ENCODE peak calls at places on chromosomes 1 and 21, in ten cellular contexts. N is body of pancreas, P is tibial artery, H is lower lobe of right lung, I is HL-60, M is breast epithelium, S is pancreas, U is upper lobe of right lung, Y is GM23338, E is Panc1. B is an unnamed sample.

GRCh38 chr21:25368531-25368930 is 238.8 kb downstream of the MRPL39 start:
- DNase-seq in N (no peak), P (no peak), H (no peak), I (no peak), M (no peak), S (no peak), U (no peak), Y (no peak), E (no peak), B (no peak)

GRCh38 chr1:23953020-23953419 is 6.6 kb upstream of the PNRC2 start:
- DNase-seq in N (peak; percentile 16), P (no peak), H (no peak), I (no peak), M (no peak), S (no peak), U (no peak), Y (no peak), E (no peak), B (no peak)

GRCh38 chr1:228977307-228977706 is 242.0 kb downstream of the RHOU start:
- DNase-seq in N (no peak), P (no peak), H (no peak), I (no peak), M (no peak), S (no peak), U (no peak), Y (no peak), E (no peak), B (no peak)

GRCh38 chr1:46202975-46203737 is at the start of gene LURAP1:
- DNase-seq in N (no peak), P (peak; percentile 56), H (peak; percentile 69), I (no peak), M (no peak), S (no peak), U (peak; percentile 77), Y (peak; percentile 65), E (no peak), B (no peak)

GRCh38 chr1:160124709-160125478 is 9.3 kb downstream of the ATP1A2 start:
- DNase-seq in N (peak; percentile 30), P (no peak), H (no peak), I (no peak), M (peak; percentile 29), S (no peak), U (peak; percentile 35), Y (no peak), E (peak; percentile 82), B (no peak)

GRCh38 chr1:30492451-30492850 is 230.9 kb downstream of the MATN1 start:
- DNase-seq in N (no peak), P (no peak), H (no peak), I (no peak), M (no peak), S (no peak), U (no peak), Y (no peak), E (no peak), B (no peak)

GRCh38 chr1:34918609-34919561 is 10.6 kb downstream of the DLGAP3 start:
- DNase-seq in N (no peak), P (no peak), H (peak; percentile 64), I (peak; percentile 63), M (no peak), S (no peak), U (no peak), Y (peak; percentile 81), E (no peak), B (no peak)

GRCh38 chr1:160465123-160465522 is 57.9 kb downstream of the SLAMF6 start:
- DNase-seq in N (no peak), P (no peak), H (no peak), I (no peak), M (no peak), S (no peak), U (no peak), Y (no peak), E (no peak), B (no peak)

GRCh38 chr1:95021794-95022193 is 51.0 kb downstream of the ALG14 start:
- DNase-seq in N (no peak), P (no peak), H (no peak), I (no peak), M (no peak), S (no peak), U (no peak), Y (no peak), E (no peak), B (no peak)

GRCh38 chr1:44390277-44390676 is 14.8 kb upstream of the RNF220 start:
- DNase-seq in N (no peak), P (no peak), H (no peak), I (no peak), M (no peak), S (no peak), U (no peak), Y (no peak), E (peak; percentile 27), B (no peak)

GRCh38 chr1:208065862-208066261 is 154.9 kb upstream of the CD34 start:
- DNase-seq in N (peak; percentile 49), P (peak; percentile 52), H (no peak), I (no peak), M (no peak), S (no peak), U (no peak), Y (no peak), E (no peak), B (no peak)

GRCh38 chr1:4595341-4596225 is 58.8 kb upstream of the AJAP1 start:
- DNase-seq in N (no peak), P (no peak), H (no peak), I (no peak), M (no peak), S (no peak), U (no peak), Y (no peak), E (no peak), B (no peak)
- TF ChIP-seq CTCF in N (no peak), P (no peak), H (no peak), I (no peak), M (no peak), S (no peak), U (no peak), Y (no peak), E (no peak), B (no peak)

DNA sequence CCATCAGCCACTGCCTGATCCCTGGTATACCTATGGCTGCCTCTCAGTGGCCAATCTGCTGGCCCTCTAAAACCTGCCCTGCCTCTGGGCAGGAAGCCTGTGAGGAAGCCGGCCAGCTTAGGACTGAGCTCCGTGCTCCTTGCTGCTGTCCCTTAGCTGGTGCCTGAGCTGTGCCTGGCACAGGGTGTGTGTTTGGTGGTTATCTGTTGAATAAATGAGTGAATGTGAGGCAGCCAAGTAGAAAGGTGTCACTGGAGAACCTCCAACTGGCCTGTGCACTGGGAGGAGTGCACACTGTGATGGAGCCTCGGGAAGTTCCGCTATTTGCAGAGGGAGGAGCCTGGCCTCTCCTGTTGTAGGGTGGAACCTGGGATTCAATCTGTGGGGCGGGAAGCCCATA is 63.4 kb upstream of the STUM start:
- DNase-seq in N (no peak), P (no peak), H (no peak), I (no peak), M (no peak), S (no peak), U (no peak), Y (no peak), E (no peak), B (no peak)
- H3K27me3 ChIP-seq in N (no peaks in the 10 kb centered on the region), P (peaks cover 32% of the 10 kb centered on the region), H (peaks cover 7% of the 10 kb centered on the region), I (peaks cover 8% of the 10 kb centered on the region), M (peaks cover 10% of the 10 kb centered on the region), S (no peaks in the 10 kb centered on the region), U (no peaks in the 10 kb centered on the region), Y (no peaks in the 10 kb centered on the region), E (peaks cover 7% of the 10 kb centered on the region), B (peaks cover 16% of the 10 kb centered on the region)

GRCh38 chr21:35375115-35375514 is 326.0 kb upstream of the RUNX1 start:
- DNase-seq in N (peak; percentile 7), P (no peak), H (no peak), I (no peak), M (no peak), S (no peak), U (no peak), Y (no peak), E (no peak), B (no peak)

GRCh38 chr21:35378881-35379280 is 329.8 kb upstream of the RUNX1 start:
- DNase-seq in N (no peak), P (no peak), H (no peak), I (no peak), M (no peak), S (no peak), U (no peak), Y (no peak), E (no peak), B (no peak)

GRCh38 chr21:35377505-35378090 is 328.5 kb upstream of the RUNX1 start:
- DNase-seq in N (no peak), P (no peak), H (no peak), I (no peak), M (no peak), S (no peak), U (no peak), Y (no peak), E (no peak), B (no peak)

GRCh38 chr21:35373998-35374397 is 324.9 kb upstream of the RUNX1 start:
- DNase-seq in N (no peak), P (no peak), H (no peak), I (no peak), M (no peak), S (no peak), U (no peak), Y (no peak), E (no peak), B (no peak)

DNA sequence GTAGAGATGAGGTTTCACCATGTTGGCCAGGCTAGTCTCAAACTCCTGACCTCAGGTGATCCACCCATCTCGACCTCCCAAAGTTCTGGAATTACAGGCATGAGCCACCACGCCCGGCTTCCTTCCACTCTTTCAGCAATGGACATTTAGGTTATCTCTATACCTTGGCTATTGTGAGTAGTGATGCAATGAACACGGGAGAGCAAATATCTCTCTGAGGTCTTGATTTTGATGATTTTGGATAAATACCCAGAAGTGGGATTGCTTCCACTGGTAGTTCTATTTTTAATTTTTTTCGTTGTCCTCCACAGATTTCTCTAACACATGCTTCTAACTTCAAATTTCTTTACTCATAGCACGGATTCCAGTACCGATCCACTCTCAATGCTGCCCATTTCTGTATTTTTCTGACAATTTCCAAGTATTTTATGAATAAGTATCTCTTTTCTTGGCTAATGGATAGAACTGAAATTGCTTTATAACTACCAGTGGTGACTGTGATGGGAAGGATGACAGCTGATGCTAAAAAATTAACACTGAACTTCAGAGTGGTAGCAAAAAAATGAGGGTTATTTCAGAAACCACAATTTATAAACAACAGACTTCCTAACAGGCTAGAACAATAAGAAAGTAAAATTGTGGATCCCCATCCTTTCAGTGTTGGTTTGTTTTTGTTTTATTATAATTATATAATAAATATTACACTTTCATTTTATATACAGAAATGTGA is 327.5 kb upstream of the RUNX1 start:
- DNase-seq in N (no peak), P (no peak), H (no peak), I (no peak), M (no peak), S (no peak), U (no peak), Y (no peak), E (no peak), B (no peak)
- H3K27ac ChIP-seq in N (no peak overlapping the region), P (no peak overlapping the region), H (no peak overlapping the region), I (no peak overlapping the region), M (no peak overlapping the region), S (no peak overlapping the region), U (no peak overlapping the region), Y (no peak overlapping the region), E (no peak overlapping the region), B (no peak overlapping the region)

DNA sequence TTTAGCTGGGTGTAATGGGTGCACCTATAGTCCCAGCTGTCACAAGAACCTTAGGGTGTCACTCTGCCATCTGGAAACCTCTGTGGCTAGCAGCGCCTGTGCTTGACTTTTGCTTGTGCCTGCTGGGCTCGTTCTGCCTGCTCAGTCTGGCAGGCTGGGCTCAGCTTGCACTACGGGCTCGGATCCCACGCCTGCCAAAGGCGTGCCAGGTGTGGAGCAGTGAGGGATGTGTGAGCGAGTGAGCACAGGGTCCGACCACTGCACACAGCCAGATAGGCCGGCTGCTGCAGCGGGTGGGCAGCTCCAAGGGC is 2.8 kb upstream of the LSM10 start:
- DNase-seq in N (no peak), P (no peak), H (no peak), I (peak; percentile 47), M (no peak), S (no peak), U (no peak), Y (no peak), E (no peak), B (no peak)
- TF ChIP-seq CTCF in N (no peak), P (no peak), H (no peak), I (no peak), M (no peak), S (no peak), U (no peak), Y (no peak), E (no peak), B (no peak)